ENCODE peak calls at places on chromosomes 3 and 15, in five cellular contexts. L is HepG2, H is BE2C, J is MM.1S, N is HCT116. R is an unnamed sample.

GRCh38 chr3:159486580-159486979 is 502.1 kb upstream of the IL12A start:
- DNase-seq in L (peak; percentile 2), H (no peak), J (no peak), N (peak; percentile 22), R (no peak)

GRCh38 chr3:172213168-172213567 is 173.8 kb downstream of the FNDC3B start:
- DNase-seq in L (no peak), H (no peak), J (no peak), N (no peak), R (no peak)

GRCh38 chr15:99929266-99929665 is 196.0 kb upstream of the LYSMD4 start:
- DNase-seq in L (no peak), H (no peak), J (no peak), N (no peak), R (no peak)

GRCh38 chr3:125608419-125608818 is 13.1 kb upstream of the OSBPL11 start:
- DNase-seq in L (no peak), H (no peak), J (no peak), N (no peak), R (no peak)

GRCh38 chr3:173688216-173688842 is 290.8 kb downstream of the NLGN1 start:
- DNase-seq in L (no peak), H (no peak), J (no peak), N (no peak), R (no peak)

GRCh38 chr3:190597291-190597690 is 83.4 kb downstream of the IL1RAP start:
- DNase-seq in L (no peak), H (no peak), J (no peak), N (no peak), R (no peak)

GRCh38 chr3:112682361-112682760 is 41.4 kb upstream of the CCDC80 start:
- DNase-seq in L (no peak), H (no peak), J (no peak), N (no peak), R (no peak)

GRCh38 chr3:45426161-45426560 is 37.8 kb downstream of the LARS2 start:
- DNase-seq in L (no peak), H (no peak), J (no peak), N (no peak), R (no peak)

GRCh38 chr15:85642693-85643058 is 152.0 kb downstream of the KLHL25 start:
- DNase-seq in L (no peak), H (no peak), J (no peak), N (no peak), R (peak; percentile 80)

GRCh38 chr15:85639752-85640381 is 154.9 kb downstream of the KLHL25 start:
- DNase-seq in L (no peak), H (no peak), J (no peak), N (no peak), R (no peak)

GRCh38 chr15:85646538-85647091 is 148.1 kb downstream of the KLHL25 start:
- DNase-seq in L (no peak), H (peak; percentile 15), J (no peak), N (no peak), R (peak; percentile 96)

GRCh38 chr15:85636351-85636750 is 158.4 kb downstream of the KLHL25 start:
- DNase-seq in L (no peak), H (no peak), J (no peak), N (no peak), R (no peak)

GRCh38 chr15:85642054-85642692 is 152.6 kb downstream of the KLHL25 start:
- DNase-seq in L (no peak), H (no peak), J (no peak), N (no peak), R (no peak)
- H3K4me3 ChIP-seq in L (no peak overlapping the region), H (no peak overlapping the region), J (no peak overlapping the region), N (no peak overlapping the region), R (no peak overlapping the region)

GRCh38 chr3:169628567-169628966 is 34.9 kb downstream of the MECOM start:
- DNase-seq in L (no peak), H (no peak), J (no peak), N (no peak), R (no peak)
- H3K4me3 ChIP-seq in L (no peak overlapping the region), H (no peak overlapping the region), J (no peak overlapping the region), N (no peak overlapping the region), R (no peak overlapping the region)

DNA sequence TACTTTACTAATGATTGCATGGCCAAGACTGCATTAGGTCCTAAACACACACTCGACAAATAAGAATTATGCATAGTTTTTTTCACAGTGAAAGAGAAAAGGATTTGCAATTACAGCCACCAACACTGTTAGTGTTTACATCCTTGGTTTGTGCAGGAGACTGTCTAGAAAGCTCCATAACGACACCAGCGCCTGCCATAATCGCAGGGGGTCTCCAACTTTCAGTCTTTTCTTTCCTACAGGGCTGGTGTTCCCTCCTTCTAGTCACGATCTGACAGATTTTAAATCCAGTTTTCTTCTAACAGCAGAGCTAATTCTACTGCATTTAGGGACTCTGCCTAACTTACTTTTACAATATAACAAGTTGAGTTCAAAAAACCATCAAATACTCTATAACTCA is 58.0 kb downstream of the CLASP2 start:
- DNase-seq in L (no peak), H (no peak), J (no peak), N (no peak), R (no peak)
- H3K4me3 ChIP-seq in L (peak overlapping the region; percentile 60), H (peak overlapping the region; percentile 69), J (peak overlapping the region; percentile 60), N (no peak overlapping the region), R (peak overlapping the region; percentile 51)

GRCh38 chr3:193236990-193237389 is 4.0 kb upstream of the PLAAT1 start:
- DNase-seq in L (no peak), H (no peak), J (no peak), N (no peak), R (no peak)

GRCh38 chr3:193240850-193241706 is at the start of gene PLAAT1:
- DNase-seq in L (no peak), H (peak; percentile 83), J (peak; percentile 88), N (no peak), R (peak; percentile 4)

GRCh38 chr3:193243571-193243970 is 2.5 kb downstream of the PLAAT1 start:
- DNase-seq in L (no peak), H (no peak), J (no peak), N (no peak), R (no peak)

GRCh38 chr3:193240436-193240849 is 579 bp upstream of the PLAAT1 start:
- DNase-seq in L (no peak), H (peak; percentile 20), J (no peak), N (no peak), R (no peak)
- H3K4me3 ChIP-seq in L (no peak overlapping the region), H (peak overlapping the region; percentile 67), J (peak overlapping the region; percentile 65), N (no peak overlapping the region), R (peak overlapping the region; percentile 60)

GRCh38 chr15:74399100-74399499 is 31.7 kb upstream of the CYP11A1 start:
- DNase-seq in L (no peak), H (no peak), J (no peak), N (no peak), R (no peak)
- H3K4me3 ChIP-seq in L (no peak overlapping the region), H (no peak overlapping the region), J (no peak overlapping the region), N (no peak overlapping the region), R (no peak overlapping the region)

GRCh38 chr15:55742498-55742926 is 440 bp downstream of the PRTG start:
- DNase-seq in L (no peak), H (no peak), J (no peak), N (no peak), R (no peak)
- H3K4me3 ChIP-seq in L (peak overlapping the region; percentile 79), H (peak overlapping the region; percentile 97), J (peak overlapping the region; percentile 75), N (no peak overlapping the region), R (peak overlapping the region; percentile 74)

GRCh38 chr3:68448510-68449383 is 483.6 kb downstream of the TAFA4 start:
- DNase-seq in L (no peak), H (no peak), J (no peak), N (no peak), R (no peak)
- H3K4me3 ChIP-seq in L (no peak overlapping the region), H (no peak overlapping the region), J (no peak overlapping the region), N (no peak overlapping the region), R (no peak overlapping the region)

GRCh38 chr15:41774062-41774872 is at the start of gene MAPKBP1:
- DNase-seq in L (peak; percentile 95), H (peak; percentile 99), J (peak; percentile 98), N (peak; percentile 95), R (peak; percentile 94)

GRCh38 chr15:41773729-41774061 is 589 bp upstream of the MAPKBP1 start:
- DNase-seq in L (no peak), H (no peak), J (no peak), N (no peak), R (no peak)

GRCh38 chr15:41772720-41773331 is 1.5 kb upstream of the MAPKBP1 start:
- DNase-seq in L (peak; percentile 73), H (peak; percentile 59), J (peak; percentile 87), N (peak; percentile 49), R (peak; percentile 60)

GRCh38 chr15:41774873-41775417 is 661 bp downstream of the MAPKBP1 start:
- DNase-seq in L (no peak), H (no peak), J (no peak), N (no peak), R (no peak)

GRCh38 chr15:41773332-41773728 is 954 bp upstream of the MAPKBP1 start:
- DNase-seq in L (no peak), H (no peak), J (no peak), N (no peak), R (no peak)
- H3K4me3 ChIP-seq in L (peak overlapping the region; percentile 91), H (peak overlapping the region; percentile 84), J (peak overlapping the region; percentile 82), N (peak overlapping the region; percentile 79), R (peak overlapping the region; percentile 81)

DNA sequence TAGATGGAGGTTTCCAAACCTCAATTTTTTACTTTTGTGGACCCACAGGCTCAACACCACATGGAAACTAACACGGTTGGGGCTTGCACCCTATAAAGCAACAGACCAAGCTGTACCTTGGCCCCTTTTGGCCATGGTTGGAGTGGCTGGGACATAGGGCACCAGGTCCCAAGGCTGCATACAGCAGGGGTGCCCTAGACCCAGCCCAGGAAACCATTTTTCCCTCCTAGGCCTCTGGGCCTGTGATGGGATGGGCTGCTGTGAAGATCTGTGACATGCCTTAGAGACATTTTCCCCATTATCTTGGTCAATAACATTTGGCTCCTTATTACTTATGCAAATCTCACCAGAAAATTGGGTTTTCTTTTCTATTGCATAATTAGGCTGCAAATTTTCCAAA is 337.0 kb upstream of the CADM2 start:
- DNase-seq in L (no peak), H (no peak), J (no peak), N (no peak), R (no peak)
- H3K4me3 ChIP-seq in L (no peak overlapping the region), H (no peak overlapping the region), J (no peak overlapping the region), N (no peak overlapping the region), R (no peak overlapping the region)

GRCh38 chr3:184259878-184260570 is 1.3 kb downstream of the CAMK2N2 start:
- DNase-seq in L (no peak), H (peak; percentile 55), J (peak; percentile 49), N (no peak), R (no peak)

GRCh38 chr3:184260571-184261269 is 633 bp downstream of the CAMK2N2 start:
- DNase-seq in L (no peak), H (peak; percentile 32), J (no peak), N (no peak), R (no peak)

GRCh38 chr3:184261270-184262165 is at the start of gene CAMK2N2:
- DNase-seq in L (peak; percentile 41), H (peak; percentile 96), J (peak; percentile 68), N (no peak), R (no peak)

GRCh38 chr3:184262166-184262926 is 993 bp upstream of the CAMK2N2 start:
- DNase-seq in L (no peak), H (peak; percentile 29), J (no peak), N (no peak), R (no peak)

GRCh38 chr3:184262927-184263179 is 1.5 kb upstream of the CAMK2N2 start:
- DNase-seq in L (no peak), H (no peak), J (no peak), N (no peak), R (no peak)
- H3K4me3 ChIP-seq in L (peak overlapping the region; percentile 73), H (peak overlapping the region; percentile 67), J (no peak overlapping the region), N (no peak overlapping the region), R (no peak overlapping the region)

R was measured in astrocyte of the cerebellum.